ENCODE peak calls at places on chromosomes 3 and 15, in six cellular contexts. R, N, I, Y, Z and X are unnamed samples.

GRCh38 chr15:92636950-92637481 is 18.6 kb downstream of the FAM174B start:
- DNase-seq in R (peak; percentile 23), N (no peak), I (no peak), Y (no peak), Z (peak; percentile 3), X (no peak)

GRCh38 chr3:112086857-112087524 is 802 bp downstream of the C3orf52 start:
- DNase-seq in R (peak; percentile 71), N (peak; percentile 75), I (peak; percentile 56), Y (no peak), Z (no peak), X (no peak)

GRCh38 chr15:77549552-77550274 is 83.0 kb downstream of the LINGO1 start:
- DNase-seq in R (no peak), N (no peak), I (no peak), Y (no peak), Z (no peak), X (no peak)

GRCh38 chr3:16551342-16551976 is 38.0 kb upstream of the RFTN1 start:
- DNase-seq in R (no peak), N (no peak), I (no peak), Y (no peak), Z (no peak), X (no peak)

GRCh38 chr3:98744283-98744682 is 18.9 kb upstream of the ST3GAL6 start:
- DNase-seq in R (no peak), N (no peak), I (no peak), Y (no peak), Z (no peak), X (no peak)

GRCh38 chr3:8524249-8524648 is 22.6 kb downstream of the LMCD1 start:
- DNase-seq in R (no peak), N (no peak), I (no peak), Y (no peak), Z (no peak), X (no peak)

GRCh38 chr3:42031808-42032475 is 59.2 kb upstream of the TRAK1 start:
- DNase-seq in R (no peak), N (peak; percentile 62), I (no peak), Y (no peak), Z (peak; percentile 36), X (no peak)

GRCh38 chr15:78438595-78439285 is 724 bp downstream of the IREB2 start:
- DNase-seq in R (peak; percentile 49), N (peak; percentile 67), I (peak; percentile 30), Y (peak; percentile 6), Z (peak; percentile 21), X (no peak)

GRCh38 chr3:123480428-123480827 is 31.5 kb upstream of the ADCY5 start:
- DNase-seq in R (no peak), N (no peak), I (no peak), Y (no peak), Z (no peak), X (no peak)

GRCh38 chr15:29888651-29889050 is 66.4 kb upstream of the TJP1 start:
- DNase-seq in R (no peak), N (peak; percentile 48), I (peak; percentile 58), Y (no peak), Z (peak; percentile 39), X (no peak)

GRCh38 chr3:172606021-172606420 is 82.8 kb upstream of the TNFSF10 start:
- DNase-seq in R (no peak), N (peak; percentile 72), I (no peak), Y (no peak), Z (no peak), X (no peak)

GRCh38 chr15:74847462-74847861 is 4.5 kb upstream of the ULK3 start:
- DNase-seq in R (no peak), N (no peak), I (no peak), Y (no peak), Z (peak; percentile 51), X (no peak)

GRCh38 chr3:153210660-153211059 is 48.6 kb downstream of the RAP2B start:
- DNase-seq in R (peak; percentile 26), N (peak; percentile 26), I (no peak), Y (no peak), Z (no peak), X (no peak)

GRCh38 chr3:24382647-24383046 is 112.0 kb downstream of the THRB start:
- DNase-seq in R (no peak), N (no peak), I (no peak), Y (no peak), Z (no peak), X (no peak)

GRCh38 chr3:13134166-13134878 is 61.1 kb upstream of the IQSEC1 start:
- DNase-seq in R (no peak), N (no peak), I (no peak), Y (no peak), Z (no peak), X (no peak)

GRCh38 chr3:13452490-13453335 is 27.4 kb upstream of the HDAC11 start:
- DNase-seq in R (peak; percentile 50), N (peak; percentile 85), I (peak; percentile 41), Y (no peak), Z (peak; percentile 57), X (no peak)

GRCh38 chr3:84224262-84224661 is 734.5 kb upstream of the CADM2 start:
- DNase-seq in R (no peak), N (no peak), I (no peak), Y (no peak), Z (no peak), X (no peak)

GRCh38 chr3:56885461-56885860 is 83.7 kb upstream of the ARHGEF3 start:
- DNase-seq in R (no peak), N (no peak), I (peak; percentile 74), Y (no peak), Z (no peak), X (no peak)